ENCODE peak calls at places on chromosomes 6 and 20, in four cellular contexts. One of them, this sample, is unnamed.

GRCh38 chr20:50921055-50921454 is 10.2 kb downstream of the ADNP start:
- DNase-seq in CD8-positive, alpha-beta memory T cell: peak
- DNase-seq in activated naive CD4-positive, alpha-beta T cell: no peak
- DNase-seq in AML-193: no peak
- DNase-seq in this sample: no peak

GRCh38 chr6:93474733-93475179 is 55.4 kb upstream of the EPHA7 start:
- DNase-seq in CD8-positive, alpha-beta memory T cell: no peak
- DNase-seq in activated naive CD4-positive, alpha-beta T cell: no peak
- DNase-seq in AML-193: no peak
- DNase-seq in this sample: no peak

GRCh38 chr20:62083312-62083711 is 17.6 kb upstream of the TAF4 start:
- DNase-seq in CD8-positive, alpha-beta memory T cell: no peak
- DNase-seq in activated naive CD4-positive, alpha-beta T cell: no peak
- DNase-seq in AML-193: no peak
- DNase-seq in this sample: no peak

GRCh38 chr20:56630506-56631317 is 1.6 kb downstream of the TFAP2C start:
- DNase-seq in CD8-positive, alpha-beta memory T cell: no peak
- DNase-seq in activated naive CD4-positive, alpha-beta T cell: no peak
- DNase-seq in AML-193: no peak
- DNase-seq in this sample: no peak

GRCh38 chr20:19025430-19026120 is 186.9 kb upstream of the SLC24A3 start:
- DNase-seq in CD8-positive, alpha-beta memory T cell: no peak
- DNase-seq in activated naive CD4-positive, alpha-beta T cell: no peak
- DNase-seq in AML-193: no peak
- DNase-seq in this sample: no peak

GRCh38 chr6:69768664-69769063 is 28.1 kb downstream of the LMBRD1 start:
- DNase-seq in CD8-positive, alpha-beta memory T cell: no peak
- DNase-seq in activated naive CD4-positive, alpha-beta T cell: no peak
- DNase-seq in AML-193: no peak
- DNase-seq in this sample: no peak

GRCh38 chr6:148358196-148358785 is 15.7 kb downstream of the SASH1 start:
- DNase-seq in CD8-positive, alpha-beta memory T cell: no peak
- DNase-seq in activated naive CD4-positive, alpha-beta T cell: no peak
- DNase-seq in AML-193: no peak
- DNase-seq in this sample: no peak

GRCh38 chr6:43673444-43674063 is 14.0 kb downstream of the MRPS18A start:
- DNase-seq in CD8-positive, alpha-beta memory T cell: no peak
- DNase-seq in activated naive CD4-positive, alpha-beta T cell: no peak
- DNase-seq in AML-193: no peak
- DNase-seq in this sample: no peak

GRCh38 chr6:100452998-100453397 is 11.7 kb downstream of the SIM1 start:
- DNase-seq in CD8-positive, alpha-beta memory T cell: no peak
- DNase-seq in activated naive CD4-positive, alpha-beta T cell: no peak
- DNase-seq in AML-193: no peak
- DNase-seq in this sample: no peak

GRCh38 chr20:25398363-25399037 is 7.9 kb upstream of the ABHD12 start:
- DNase-seq in CD8-positive, alpha-beta memory T cell: no peak
- DNase-seq in activated naive CD4-positive, alpha-beta T cell: no peak
- DNase-seq in AML-193: no peak
- DNase-seq in this sample: no peak

GRCh38 chr6:138795809-138796469 is at the start of gene ECT2L:
- DNase-seq in CD8-positive, alpha-beta memory T cell: no peak
- DNase-seq in activated naive CD4-positive, alpha-beta T cell: no peak
- DNase-seq in AML-193: no peak
- DNase-seq in this sample: no peak

This sample was measured in cortex of kidney.